ENCODE peak calls at places on chromosomes 6 and 20, in seven cellular contexts. B is coronary artery, Y is uterus, L is A549, G is PC-9, Z is choroid plexus epithelial cell, W is mammary epithelial cell. R is an unnamed sample.

GRCh38 chr6:36224918-36225461 is 28.4 kb downstream of the BRPF3 start:
- DNase-seq in G (peak; percentile 43), B (no peak), Y (no peak), L (no peak), Z (peak; percentile 58), W (peak; percentile 2), R (peak; percentile 14)

GRCh38 chr20:33689973-33690372 is 3.8 kb upstream of the E2F1 start:
- DNase-seq in W (no peak), L (no peak), B (no peak), G (no peak), Y (no peak), Z (peak; percentile 83), R (peak; percentile 65)

GRCh38 chr6:41426888-41427641 is 91.7 kb downstream of the NCR2 start:
- DNase-seq in B (no peak), Z (no peak), L (no peak), W (no peak), G (no peak), Y (no peak), R (no peak)

GRCh38 chr20:42338274-42339172 is 720.3 kb upstream of the CHD6 start:
- DNase-seq in Y (peak; percentile 20), L (no peak), Z (no peak), W (no peak), B (no peak), G (no peak), R (no peak)

GRCh38 chr6:151807513-151808330 is at the start of gene ESR1:
- DNase-seq in B (no peak), Y (peak; percentile 83), G (peak; percentile 36), W (peak; percentile 3), L (no peak), Z (peak; percentile 35), R (peak; percentile 29)

GRCh38 chr6:36682328-36683144 is 4.0 kb downstream of the CDKN1A start:
- DNase-seq in G (peak; percentile 91), Y (peak; percentile 34), B (no peak), Z (peak; percentile 25), L (no peak), W (peak; percentile 99), R (no peak)

GRCh38 chr6:6546318-6547110 is 42.0 kb upstream of the LY86 start:
- DNase-seq in B (no peak), G (peak; percentile 5), L (peak; percentile 6), Y (peak; percentile 19), W (peak; percentile 19), Z (peak; percentile 34), R (peak; percentile 29)

GRCh38 chr20:59725476-59726119 is 121.3 kb downstream of the PHACTR3 start:
- DNase-seq in G (no peak), B (peak; percentile 36), Z (no peak), W (no peak), L (no peak), Y (no peak), R (no peak)

GRCh38 chr6:139240161-139241010 is 51.4 kb downstream of the TXLNB start:
- DNase-seq in L (no peak), G (no peak), Z (peak; percentile 92), B (no peak), W (no peak), Y (no peak), R (peak; percentile 77)

GRCh38 chr20:19746396-19746795 is 11.7 kb upstream of the RIN2 start:
- DNase-seq in Z (no peak), Y (no peak), G (no peak), B (no peak), L (no peak), W (no peak), R (no peak)

GRCh38 chr20:38617011-38617829 is 15.6 kb downstream of the ARHGAP40 start:
- DNase-seq in W (peak; percentile 82), B (no peak), Y (no peak), L (peak; percentile 38), Z (peak; percentile 63), G (peak; percentile 87), R (peak; percentile 42)

GRCh38 chr6:125046107-125046925 is 84.1 kb downstream of the RNF217 start:
- DNase-seq in W (peak; percentile 100), Y (no peak), L (no peak), G (peak; percentile 74), Z (no peak), B (no peak), R (no peak)

GRCh38 chr6:17968081-17968518 is 19.3 kb downstream of the KIF13A start:
- DNase-seq in B (no peak), L (no peak), Z (peak; percentile 15), W (peak; percentile 86), Y (no peak), G (no peak), R (peak; percentile 56)

GRCh38 chr20:37565134-37565811 is 37.6 kb upstream of the BLCAP start:
- DNase-seq in G (no peak), W (no peak), Z (no peak), B (no peak), L (no peak), Y (no peak), R (no peak)

GRCh38 chr6:106630366-106630765 is 988 bp downstream of the QRSL1 start:
- DNase-seq in L (no peak), Z (no peak), Y (no peak), G (no peak), B (no peak), W (no peak), R (no peak)

GRCh38 chr6:128499079-128499705 is 21.2 kb downstream of the PTPRK start:
- DNase-seq in L (no peak), Y (no peak), G (no peak), B (no peak), Z (no peak), W (no peak), R (no peak)

GRCh38 chr20:53736122-53736756 is 142.6 kb upstream of the ZNF217 start:
- DNase-seq in Z (no peak), W (peak; percentile 56), Y (no peak), L (no peak), B (no peak), G (peak; percentile 35), R (no peak)

GRCh38 chr20:14568225-14568624 is 230.8 kb upstream of the FLRT3 start:
- DNase-seq in Z (peak; percentile 9), L (no peak), B (no peak), W (peak; percentile 37), G (no peak), Y (no peak), R (no peak)

GRCh38 chr20:37223053-37223452 is 38.6 kb downstream of the GHRH start:
- DNase-seq in G (no peak), Y (no peak), Z (peak; percentile 97), L (no peak), B (no peak), W (peak; percentile 76), R (peak; percentile 94)

GRCh38 chr6:119241124-119241491 is 108.5 kb downstream of the MAN1A1 start:
- DNase-seq in Y (peak; percentile 12), W (no peak), Z (peak; percentile 69), L (no peak), B (no peak), G (no peak), R (peak; percentile 67)

GRCh38 chr6:28488916-28489365 is 26.7 kb downstream of the GPX6 start:
- DNase-seq in G (peak; percentile 46), B (no peak), Z (peak; percentile 83), W (peak; percentile 46), L (no peak), Y (peak; percentile 58), R (peak; percentile 76)

GRCh38 chr20:19815553-19815991 is 57.5 kb downstream of the RIN2 start:
- DNase-seq in B (no peak), Y (peak; percentile 52), L (peak; percentile 95), W (peak; percentile 97), G (peak; percentile 68), Z (peak; percentile 99), R (peak; percentile 92)

GRCh38 chr6:79868098-79868722 is 79.1 kb downstream of the ELOVL4 start:
- DNase-seq in Z (peak; percentile 87), L (peak; percentile 44), W (peak; percentile 62), B (no peak), Y (no peak), G (peak; percentile 41), R (peak; percentile 81)

GRCh38 chr6:137223370-137224131 is 4.4 kb upstream of the IFNGR1 start:
- DNase-seq in W (peak; percentile 12), Y (no peak), B (no peak), G (peak; percentile 22), L (no peak), Z (peak; percentile 98), R (peak; percentile 90)

GRCh38 chr6:164108869-164109769 is 694.6 kb downstream of the QKI start:
- DNase-seq in B (peak; percentile 81), L (no peak), Z (peak; percentile 24), Y (peak; percentile 49), W (no peak), G (no peak), R (peak; percentile 55)

GRCh38 chr20:61732511-61733210 is 333.0 kb downstream of the TAF4 start:
- DNase-seq in Z (no peak), Y (no peak), L (no peak), W (no peak), G (no peak), B (no peak), R (no peak)

DNA sequence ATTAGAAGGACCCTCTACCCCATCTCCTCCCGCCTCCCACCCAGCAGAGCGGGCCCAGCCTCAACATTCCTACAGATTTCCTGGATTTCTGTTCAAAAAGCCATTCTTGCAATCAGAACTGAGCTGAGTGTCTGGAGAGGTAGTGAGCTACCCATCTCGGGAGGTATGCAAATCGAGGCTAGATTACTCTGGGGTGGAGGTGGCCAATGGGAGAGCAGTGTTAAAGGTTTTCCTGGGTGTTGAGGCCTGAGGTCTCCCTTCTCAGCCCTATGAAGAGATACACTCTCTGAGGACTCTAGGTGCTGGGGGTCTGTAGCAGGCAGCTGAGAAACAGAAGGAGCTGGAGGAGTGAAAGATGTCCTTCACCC is 57.0 kb downstream of the CD40 start:
- DNase-seq in Y (no peak), B (no peak), G (no peak), W (no peak), L (no peak), Z (no peak), R (no peak)
- H3K4me3 ChIP-seq in Y (no peak overlapping the region), B (no peak overlapping the region), G (no peak overlapping the region), W (no peak overlapping the region), L (peak overlapping the region; percentile 31), Z (no peak overlapping the region), R (no peak overlapping the region)

GRCh38 chr20:23365390-23366165 is 3.6 kb downstream of the GZF1 start:
- DNase-seq in B (no peak), L (no peak), G (no peak), Y (no peak), W (no peak), Z (no peak), R (no peak)
- TF ChIP-seq CTCF in B (no peak), L (no peak), G (no peak), Y (no peak), W (no peak), Z (no peak), R (no peak)

DNA sequence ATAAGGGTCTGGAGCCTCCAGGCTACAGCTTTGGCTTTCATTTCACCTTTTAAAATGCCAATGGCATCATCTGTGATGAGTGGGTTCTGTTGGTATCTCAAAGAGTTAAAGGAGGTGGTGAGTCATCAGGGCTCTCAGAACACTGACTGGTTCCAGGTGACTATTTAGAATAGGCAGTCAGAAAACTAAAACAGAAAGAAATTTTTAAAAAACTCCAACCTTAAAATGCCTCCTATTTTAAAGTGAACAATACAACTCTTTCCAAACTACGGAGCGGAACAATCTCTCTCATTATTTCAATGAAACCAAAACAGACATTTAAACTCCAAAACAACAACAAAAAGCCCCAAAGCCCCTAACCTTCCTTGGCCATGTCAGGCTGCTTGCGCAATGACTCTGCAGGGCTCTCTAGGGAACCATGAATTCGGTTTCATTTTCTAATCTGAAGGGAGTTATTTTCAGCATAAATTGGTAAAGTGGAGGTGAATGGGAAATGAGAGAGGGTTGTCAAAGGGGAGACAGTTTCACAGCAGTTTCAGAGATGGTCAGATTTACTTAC is 194.9 kb downstream of the KIF6 start:
- DNase-seq in Y (peak; percentile 36), W (no peak), G (no peak), L (no peak), B (no peak), Z (peak; percentile 58), R (peak; percentile 36)
- H3K4me3 ChIP-seq in Y (no peak overlapping the region), W (no peak overlapping the region), G (no peak overlapping the region), L (no peak overlapping the region), B (peak overlapping the region; percentile 59), Z (no peak overlapping the region), R (no peak overlapping the region)

GRCh38 chr6:89597988-89598387 is 40.6 kb downstream of the LYRM2 start:
- DNase-seq in B (no peak), Z (peak; percentile 69), W (peak; percentile 76), L (peak; percentile 17), Y (no peak), G (peak; percentile 16), R (peak; percentile 49)
- TF ChIP-seq CTCF in B (no peak), Z (peak; percentile 5), W (peak; percentile 21), L (no peak), Y (peak; percentile 8), G (peak; percentile 55), R (no peak)

R was measured in cardiac fibroblast.